ENCODE peak calls at places on chromosomes 4 and X, in four cellular contexts. R is MCF 10A; F is CD8-positive, alpha-beta T cell; E is IMR-90. U is an unnamed sample.
A peak's percentile ranks its signal among the peaks of the same experiment; 100 is the strongest.

GRCh38 chr4:53535567-53535966 is 55.7 kb downstream of the LNX1 start:
- DNase-seq in R (no peak), F (no peak), E (no peak), U (no peak)

GRCh38 chr4:54104907-54105306 is 4.9 kb downstream of the GSX2 start:
- DNase-seq in R (no peak), F (no peak), E (no peak), U (no peak)

GRCh38 chrX:53048169-53049126 is at the start of gene GPR173:
- DNase-seq in R (peak; percentile 34), F (no peak), E (peak; percentile 66), U (no peak)

GRCh38 chr4:185244763-185245162 is 35.4 kb downstream of the SNX25 start:
- DNase-seq in R (no peak), F (no peak), E (no peak), U (no peak)

GRCh38 chr4:1767770-1768366 is 25.2 kb upstream of the FGFR3 start:
- DNase-seq in R (no peak), F (no peak), E (peak; percentile 8), U (no peak)

GRCh38 chrX:43703211-43703791 is 47.2 kb downstream of the MAOA start:
- DNase-seq in R (peak; percentile 67), F (no peak), E (peak; percentile 16), U (no peak)

GRCh38 chrX:2286731-2287130 is 214.0 kb downstream of the DHRSX start:
- DNase-seq in R (no peak), F (no peak), E (no peak), U (no peak)

GRCh38 chr4:183348706-183349659 is 26.8 kb upstream of the CLDN24 start:
- DNase-seq in R (peak; percentile 56), F (no peak), E (peak; percentile 95), U (no peak)

GRCh38 chr4:54998991-54999390 is 126.4 kb downstream of the KDR start:
- DNase-seq in R (peak; percentile 47), F (no peak), E (peak; percentile 4), U (no peak)

GRCh38 chr4:54091637-54092404 is 8.1 kb upstream of the GSX2 start:
- DNase-seq in R (peak; percentile 62), F (peak; percentile 73), E (peak; percentile 70), U (peak; percentile 55)

GRCh38 chr4:159069922-159070321 is 33.0 kb upstream of the RAPGEF2 start:
- DNase-seq in R (peak; percentile 47), F (no peak), E (peak; percentile 58), U (no peak)

DNA sequence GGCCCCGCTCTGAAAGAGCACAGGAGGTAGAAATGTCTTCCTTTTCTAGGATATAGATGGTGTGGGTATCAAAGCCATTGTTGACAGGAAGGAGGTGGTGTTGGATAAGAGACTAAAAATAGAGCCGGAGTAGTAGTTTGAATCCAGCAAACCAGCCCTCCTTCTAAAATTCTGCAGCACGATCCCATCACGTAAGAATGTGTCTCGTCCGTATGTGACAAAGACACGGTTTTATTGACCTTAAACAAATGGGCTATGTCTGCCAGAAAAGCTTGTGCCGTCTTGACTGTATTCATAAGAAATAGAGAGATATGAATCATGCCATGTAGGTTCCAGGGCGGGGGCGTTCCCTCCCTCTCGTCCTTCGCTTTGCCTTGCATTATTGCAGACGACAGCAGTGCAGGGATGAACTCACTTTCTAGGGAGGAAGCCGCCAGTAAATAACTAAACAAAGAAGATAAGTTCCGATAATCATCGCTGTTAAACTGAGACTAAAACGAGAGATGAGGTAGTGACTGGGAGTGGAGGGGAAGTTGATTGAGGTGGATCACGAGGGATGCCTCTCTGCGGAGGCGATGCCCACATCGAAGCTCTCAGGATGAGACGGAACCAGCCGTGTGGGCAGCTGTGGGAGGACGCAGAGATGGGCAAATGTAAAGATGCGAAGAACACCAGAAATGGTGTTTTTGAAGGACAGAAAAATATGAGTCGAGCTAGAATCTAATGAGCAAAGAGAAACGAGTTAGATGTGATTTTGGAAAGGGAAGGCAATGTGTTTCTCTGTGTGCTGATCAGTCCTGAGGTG is 3.4 kb downstream of the TENM3 start:
- DNase-seq in R (peak; percentile 81), F (no peak), E (peak; percentile 78), U (no peak)
- TF ChIP-seq CTCF in R (no peak), F (no peak), E (no peak), U (no peak)

GRCh38 chr4:126592088-126592487 is 1040.7 kb upstream of the INTU start:
- DNase-seq in R (no peak), F (no peak), E (peak; percentile 28), U (no peak)
- TF ChIP-seq CTCF in R (no peak), F (no peak), E (peak; percentile 39), U (no peak)

DNA sequence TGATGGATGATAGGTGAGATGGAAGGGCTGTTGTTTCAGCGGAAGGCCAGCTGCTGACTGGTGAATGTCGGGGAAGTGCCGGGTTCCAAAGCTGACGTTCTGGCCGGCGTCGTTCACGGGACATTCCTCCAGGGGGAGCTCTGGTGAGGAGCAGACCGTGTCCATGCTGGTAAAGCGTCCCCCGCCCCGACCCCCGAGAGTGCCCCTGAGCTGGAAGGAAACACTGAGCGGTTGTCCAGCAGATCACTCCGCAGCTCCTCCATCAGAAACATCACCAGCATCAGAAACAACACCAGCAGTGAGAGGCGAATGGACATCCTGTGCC is 18.6 kb upstream of the ADRA2C start:
- DNase-seq in R (no peak), F (no peak), E (no peak), U (no peak)
- TF ChIP-seq CTCF in R (peak; percentile 24), F (no peak), E (peak; percentile 27), U (peak; percentile 23)

DNA sequence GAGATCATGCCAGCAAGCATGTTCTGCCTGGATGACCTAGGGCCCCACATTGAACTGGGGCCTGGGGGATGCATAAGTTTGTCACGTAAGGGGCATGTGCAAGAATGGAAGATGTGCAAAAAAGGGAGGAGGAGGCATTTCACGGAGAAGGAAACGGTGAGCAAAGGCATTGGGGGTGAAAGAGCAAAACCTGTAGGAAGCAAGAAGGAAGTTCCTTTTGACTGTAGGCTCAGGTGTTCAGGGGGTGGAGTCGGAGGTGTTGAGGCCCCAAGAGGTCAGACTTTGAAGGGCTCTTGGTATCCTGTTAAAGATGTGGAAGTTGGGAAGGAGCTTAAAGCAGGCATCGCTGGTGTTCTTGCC is 625 bp upstream of the SCARB2 start:
- DNase-seq in R (no peak), F (no peak), E (no peak), U (no peak)
- TF ChIP-seq CTCF in R (no peak), F (no peak), E (no peak), U (no peak)

GRCh38 chr4:179626687-179627086 is 2184.4 kb upstream of the AGA start:
- DNase-seq in R (no peak), F (no peak), E (no peak), U (no peak)
- TF ChIP-seq CTCF in R (no peak), F (no peak), E (peak; percentile 18), U (no peak)

DNA sequence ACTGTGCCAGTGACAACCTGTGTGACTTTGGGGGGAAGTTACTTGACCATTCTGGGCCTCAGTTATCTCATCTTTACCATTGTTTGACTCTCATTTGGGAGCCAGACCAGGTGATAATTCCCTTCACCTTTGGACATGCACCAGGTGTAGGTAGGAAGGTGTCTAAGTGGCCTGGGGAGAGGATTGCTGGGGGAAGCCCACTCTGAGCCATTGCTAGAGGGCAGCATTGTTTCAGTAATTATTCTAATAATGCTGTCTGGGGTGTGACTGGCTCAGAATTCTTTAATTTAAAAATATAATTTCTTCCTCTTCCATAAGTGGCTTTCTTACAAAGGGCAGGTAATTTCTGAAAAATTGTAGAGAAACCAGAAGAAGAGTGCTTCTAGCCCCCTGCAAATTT is 104.3 kb downstream of the RTL9 start:
- DNase-seq in R (peak; percentile 6), F (no peak), E (no peak), U (no peak)
- TF ChIP-seq CTCF in R (peak; percentile 30), F (no peak), E (peak; percentile 1), U (no peak)

DNA sequence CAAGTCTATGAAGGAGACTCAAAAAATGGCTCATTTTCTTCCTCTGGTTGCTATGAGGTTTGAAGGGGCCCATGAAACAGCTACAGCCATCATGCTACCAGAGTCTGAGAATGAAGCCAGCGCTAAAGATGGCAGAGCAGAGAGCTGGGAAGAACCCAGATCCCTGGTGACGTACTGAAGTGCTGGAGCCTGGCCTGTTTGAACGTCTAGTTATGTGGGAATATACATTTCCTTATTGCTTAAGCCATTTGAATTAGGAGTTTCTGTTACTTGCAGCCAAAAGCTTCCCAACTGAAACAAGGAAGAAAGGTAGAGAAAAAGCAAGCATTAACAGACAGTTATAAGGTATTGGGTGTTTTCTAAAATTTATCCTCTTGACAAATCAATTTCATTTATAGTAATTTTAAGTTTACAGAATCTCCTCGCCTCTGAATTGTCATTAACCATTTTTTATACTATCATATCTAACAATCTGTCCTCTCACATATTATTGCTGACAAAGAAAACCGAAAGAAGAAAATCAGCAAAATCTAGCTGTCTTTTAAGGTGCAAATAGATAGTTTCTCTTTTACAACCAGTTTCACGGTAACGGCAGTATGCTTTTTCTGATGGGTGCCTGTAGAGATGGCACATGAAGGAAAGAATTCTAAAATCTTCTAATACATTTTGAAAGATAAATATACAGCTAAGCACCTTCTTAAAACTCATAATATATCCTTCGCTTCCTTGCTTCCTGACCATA is 8.9 kb upstream of the COQ2 start:
- DNase-seq in R (no peak), F (no peak), E (no peak), U (no peak)
- TF ChIP-seq CTCF in R (no peak), F (no peak), E (no peak), U (no peak)